ENCODE peak calls at places on chromosome 6, in seven cellular contexts. One of them, this sample, is unnamed.
A peak's percentile ranks its signal among the peaks of the same experiment; 100 is the strongest.

GRCh38 chr6:132797975-132798819 is at the start of gene SLC18B1:
- DNase-seq in myocyte: peak; percentile 58
- DNase-seq in NT2/D1: no peak
- DNase-seq in cardiac fibroblast: peak; percentile 46
- DNase-seq in PC-9: peak; percentile 70
- DNase-seq in mesendoderm: peak; percentile 65
- DNase-seq in stimulated activated CD8-positive, alpha-beta memory T cell treated with anti-CD3 and anti-CD28 coated beads, Interleukin-4, amount 100 ng/mL, for 48 hours: peak; percentile 73
- DNase-seq in this sample: peak; percentile 19

GRCh38 chr6:7243188-7243942 is 69.6 kb downstream of the SSR1 start:
- DNase-seq in PC-9: peak; percentile 53
- DNase-seq in mesendoderm: peak; percentile 84
- DNase-seq in cardiac fibroblast: peak; percentile 74
- DNase-seq in NT2/D1: peak; percentile 39
- DNase-seq in stimulated activated CD8-positive, alpha-beta memory T cell treated with anti-CD3 and anti-CD28 coated beads, Interleukin-4, amount 100 ng/mL, for 48 hours: peak; percentile 50
- DNase-seq in myocyte: peak; percentile 82
- DNase-seq in this sample: peak; percentile 28

GRCh38 chr6:129744201-129744879 is 34.4 kb upstream of the ARHGAP18 start:
- DNase-seq in stimulated activated CD8-positive, alpha-beta memory T cell treated with anti-CD3 and anti-CD28 coated beads, Interleukin-4, amount 100 ng/mL, for 48 hours: no peak
- DNase-seq in mesendoderm: peak; percentile 78
- DNase-seq in NT2/D1: peak; percentile 16
- DNase-seq in PC-9: peak; percentile 35
- DNase-seq in myocyte: peak; percentile 94
- DNase-seq in cardiac fibroblast: peak; percentile 80
- DNase-seq in this sample: no peak

GRCh38 chr6:96649926-96650325 is 87.0 kb downstream of the FHL5 start:
- DNase-seq in mesendoderm: no peak
- DNase-seq in PC-9: no peak
- DNase-seq in myocyte: no peak
- DNase-seq in cardiac fibroblast: no peak
- DNase-seq in stimulated activated CD8-positive, alpha-beta memory T cell treated with anti-CD3 and anti-CD28 coated beads, Interleukin-4, amount 100 ng/mL, for 48 hours: no peak
- DNase-seq in NT2/D1: no peak
- DNase-seq in this sample: no peak

GRCh38 chr6:85460951-85461805 is 11.3 kb downstream of the NT5E start:
- DNase-seq in PC-9: peak; percentile 19
- DNase-seq in cardiac fibroblast: peak; percentile 80
- DNase-seq in mesendoderm: no peak
- DNase-seq in myocyte: peak; percentile 77
- DNase-seq in NT2/D1: no peak
- DNase-seq in stimulated activated CD8-positive, alpha-beta memory T cell treated with anti-CD3 and anti-CD28 coated beads, Interleukin-4, amount 100 ng/mL, for 48 hours: peak; percentile 62
- DNase-seq in this sample: no peak

GRCh38 chr6:366389-366788 is 25.2 kb upstream of the IRF4 start:
- DNase-seq in myocyte: no peak
- DNase-seq in cardiac fibroblast: no peak
- DNase-seq in PC-9: no peak
- DNase-seq in NT2/D1: no peak
- DNase-seq in stimulated activated CD8-positive, alpha-beta memory T cell treated with anti-CD3 and anti-CD28 coated beads, Interleukin-4, amount 100 ng/mL, for 48 hours: no peak
- DNase-seq in mesendoderm: no peak
- DNase-seq in this sample: no peak

GRCh38 chr6:70680396-70680795 is 12.7 kb downstream of the SMAP1 start:
- DNase-seq in stimulated activated CD8-positive, alpha-beta memory T cell treated with anti-CD3 and anti-CD28 coated beads, Interleukin-4, amount 100 ng/mL, for 48 hours: no peak
- DNase-seq in cardiac fibroblast: peak; percentile 54
- DNase-seq in NT2/D1: no peak
- DNase-seq in PC-9: no peak
- DNase-seq in mesendoderm: no peak
- DNase-seq in myocyte: no peak
- DNase-seq in this sample: no peak

GRCh38 chr6:38370653-38371311 is 268.9 kb downstream of the BTBD9 start:
- DNase-seq in mesendoderm: no peak
- DNase-seq in NT2/D1: no peak
- DNase-seq in PC-9: no peak
- DNase-seq in stimulated activated CD8-positive, alpha-beta memory T cell treated with anti-CD3 and anti-CD28 coated beads, Interleukin-4, amount 100 ng/mL, for 48 hours: no peak
- DNase-seq in cardiac fibroblast: no peak
- DNase-seq in myocyte: peak; percentile 54
- DNase-seq in this sample: no peak

GRCh38 chr6:122798099-122798641 is 9.1 kb downstream of the SMPDL3A start:
- DNase-seq in mesendoderm: no peak
- DNase-seq in PC-9: no peak
- DNase-seq in myocyte: peak; percentile 67
- DNase-seq in stimulated activated CD8-positive, alpha-beta memory T cell treated with anti-CD3 and anti-CD28 coated beads, Interleukin-4, amount 100 ng/mL, for 48 hours: peak; percentile 30
- DNase-seq in cardiac fibroblast: peak; percentile 82
- DNase-seq in NT2/D1: no peak
- DNase-seq in this sample: peak; percentile 39

GRCh38 chr6:91117550-91117949 is 530.7 kb upstream of the MAP3K7 start:
- DNase-seq in stimulated activated CD8-positive, alpha-beta memory T cell treated with anti-CD3 and anti-CD28 coated beads, Interleukin-4, amount 100 ng/mL, for 48 hours: no peak
- DNase-seq in PC-9: no peak
- DNase-seq in myocyte: no peak
- DNase-seq in cardiac fibroblast: no peak
- DNase-seq in NT2/D1: no peak
- DNase-seq in mesendoderm: no peak
- DNase-seq in this sample: no peak

GRCh38 chr6:83215131-83216047 is 22.2 kb downstream of the RWDD2A start:
- DNase-seq in cardiac fibroblast: peak; percentile 88
- DNase-seq in NT2/D1: no peak
- DNase-seq in PC-9: no peak
- DNase-seq in myocyte: peak; percentile 85
- DNase-seq in stimulated activated CD8-positive, alpha-beta memory T cell treated with anti-CD3 and anti-CD28 coated beads, Interleukin-4, amount 100 ng/mL, for 48 hours: peak; percentile 62
- DNase-seq in mesendoderm: peak; percentile 77
- DNase-seq in this sample: peak; percentile 57

GRCh38 chr6:391559-392440 is at the start of gene IRF4:
- DNase-seq in NT2/D1: peak; percentile 25
- DNase-seq in PC-9: no peak
- DNase-seq in cardiac fibroblast: peak; percentile 5
- DNase-seq in stimulated activated CD8-positive, alpha-beta memory T cell treated with anti-CD3 and anti-CD28 coated beads, Interleukin-4, amount 100 ng/mL, for 48 hours: peak; percentile 81
- DNase-seq in myocyte: no peak
- DNase-seq in mesendoderm: peak; percentile 65
- DNase-seq in this sample: no peak

GRCh38 chr6:141552463-141552862 is 580.3 kb upstream of the GJE1 start:
- DNase-seq in mesendoderm: no peak
- DNase-seq in cardiac fibroblast: peak; percentile 97
- DNase-seq in stimulated activated CD8-positive, alpha-beta memory T cell treated with anti-CD3 and anti-CD28 coated beads, Interleukin-4, amount 100 ng/mL, for 48 hours: no peak
- DNase-seq in NT2/D1: no peak
- DNase-seq in PC-9: peak; percentile 37
- DNase-seq in myocyte: peak; percentile 9
- DNase-seq in this sample: no peak

GRCh38 chr6:85460154-85460950 is 10.5 kb downstream of the NT5E start:
- DNase-seq in stimulated activated CD8-positive, alpha-beta memory T cell treated with anti-CD3 and anti-CD28 coated beads, Interleukin-4, amount 100 ng/mL, for 48 hours: no peak
- DNase-seq in PC-9: no peak
- DNase-seq in myocyte: peak; percentile 52
- DNase-seq in cardiac fibroblast: peak; percentile 34
- DNase-seq in NT2/D1: no peak
- DNase-seq in mesendoderm: no peak
- DNase-seq in this sample: no peak

GRCh38 chr6:85594197-85594930 is 706 bp upstream of the SNX14 start:
- DNase-seq in cardiac fibroblast: peak; percentile 50
- DNase-seq in PC-9: no peak
- DNase-seq in mesendoderm: peak; percentile 42
- DNase-seq in myocyte: no peak
- DNase-seq in NT2/D1: no peak
- DNase-seq in stimulated activated CD8-positive, alpha-beta memory T cell treated with anti-CD3 and anti-CD28 coated beads, Interleukin-4, amount 100 ng/mL, for 48 hours: no peak
- DNase-seq in this sample: no peak

GRCh38 chr6:46491201-46491788 is at the start of gene RCAN2:
- DNase-seq in PC-9: peak; percentile 58
- DNase-seq in NT2/D1: peak; percentile 48
- DNase-seq in stimulated activated CD8-positive, alpha-beta memory T cell treated with anti-CD3 and anti-CD28 coated beads, Interleukin-4, amount 100 ng/mL, for 48 hours: peak; percentile 51
- DNase-seq in cardiac fibroblast: no peak
- DNase-seq in mesendoderm: peak; percentile 92
- DNase-seq in myocyte: peak; percentile 53
- DNase-seq in this sample: peak; percentile 28